ENCODE peak calls at places on chromosomes 1 and 21, in five cellular contexts. A, I, Q, G and J are unnamed samples.

GRCh38 chr1:178926046-178926445 is 55.2 kb upstream of the ANGPTL1 start:
- DNase-seq in A (no peak), I (no peak), Q (no peak), G (no peak), J (no peak)

GRCh38 chr1:172764378-172764777 is 105.5 kb downstream of the FASLG start:
- DNase-seq in A (no peak), I (no peak), Q (no peak), G (no peak), J (no peak)

GRCh38 chr1:219041141-219041540 is 132.5 kb upstream of the LYPLAL1 start:
- DNase-seq in A (no peak), I (no peak), Q (no peak), G (no peak), J (no peak)

GRCh38 chr1:41876533-41877445 is 41.9 kb downstream of the HIVEP3 start:
- DNase-seq in A (no peak), I (no peak), Q (no peak), G (no peak), J (no peak)

GRCh38 chr1:28775121-28775942 is 36.6 kb upstream of the OPRD1 start:
- DNase-seq in A (peak), I (no peak), Q (no peak), G (no peak), J (peak)

GRCh38 chr1:163046071-163046470 is 23.1 kb upstream of the RGS4 start:
- DNase-seq in A (no peak), I (no peak), Q (no peak), G (no peak), J (no peak)

GRCh38 chr1:197304626-197305200 is 36.7 kb downstream of the CRB1 start:
- DNase-seq in A (no peak), I (no peak), Q (no peak), G (no peak), J (no peak)

GRCh38 chr1:82775402-82776000 is 974.8 kb downstream of the ADGRL2 start:
- DNase-seq in A (peak), I (no peak), Q (peak), G (peak), J (peak)

GRCh38 chr1:7385471-7386225 is 385.4 kb upstream of the VAMP3 start:
- DNase-seq in A (no peak), I (no peak), Q (no peak), G (no peak), J (no peak)

GRCh38 chr1:56502700-56503245 is 76.6 kb downstream of the PLPP3 start:
- DNase-seq in A (peak), I (no peak), Q (peak), G (no peak), J (no peak)

GRCh38 chr1:236516929-236517704 is 6.7 kb upstream of the LGALS8 start:
- DNase-seq in A (no peak), I (no peak), Q (peak), G (no peak), J (peak)

GRCh38 chr1:145926706-145927072 is 595 bp downstream of the RBM8A start:
- DNase-seq in A (no peak), I (no peak), Q (no peak), G (no peak), J (no peak)

GRCh38 chr1:203557390-203557789 is 63.4 kb downstream of the OPTC start:
- DNase-seq in A (no peak), I (no peak), Q (no peak), G (no peak), J (no peak)

GRCh38 chr1:85148524-85149250 is 52.1 kb downstream of the SYDE2 start:
- DNase-seq in A (no peak), I (peak), Q (no peak), G (no peak), J (no peak)

GRCh38 chr1:234620272-234620711 is 10.3 kb upstream of the IRF2BP2 start:
- DNase-seq in A (no peak), I (no peak), Q (no peak), G (no peak), J (no peak)

GRCh38 chr1:38152351-38153082 is 105.9 kb upstream of the POU3F1 start:
- DNase-seq in A (no peak), I (peak), Q (peak), G (no peak), J (peak)

GRCh38 chr21:26776320-26777021 is 68.7 kb downstream of the ADAMTS1 start:
- DNase-seq in A (no peak), I (no peak), Q (no peak), G (no peak), J (no peak)

GRCh38 chr21:38365521-38365920 is 108.7 kb downstream of the KCNJ15 start:
- DNase-seq in A (no peak), I (no peak), Q (no peak), G (no peak), J (no peak)

GRCh38 chr1:169568497-169568896 is 17.8 kb downstream of the F5 start:
- DNase-seq in A (no peak), I (no peak), Q (peak), G (no peak), J (no peak)

GRCh38 chr1:41500378-41500777 is 15.9 kb upstream of the EDN2 start:
- DNase-seq in A (no peak), I (no peak), Q (no peak), G (no peak), J (peak)

GRCh38 chr1:14113841-14114567 is 414.0 kb downstream of the PRDM2 start:
- DNase-seq in A (peak), I (no peak), Q (no peak), G (no peak), J (peak)

GRCh38 chr1:41925712-41926111 is 7.0 kb upstream of the HIVEP3 start:
- DNase-seq in A (no peak), I (no peak), Q (no peak), G (no peak), J (no peak)

GRCh38 chr1:227899820-227900449 is 47.8 kb downstream of the WNT9A start:
- DNase-seq in A (no peak), I (no peak), Q (no peak), G (no peak), J (no peak)

GRCh38 chr1:172531846-172532699 is 877 bp upstream of the SUCO start:
- DNase-seq in A (peak), I (peak), Q (peak), G (peak), J (peak)

GRCh38 chr1:246875041-246876026 is 56.4 kb downstream of the AHCTF1 start:
- DNase-seq in A (no peak), I (peak), Q (no peak), G (no peak), J (no peak)

GRCh38 chr1:75134939-75135828 is 996 bp downstream of the LHX8 start:
- DNase-seq in A (no peak), I (no peak), Q (no peak), G (no peak), J (peak)

GRCh38 chr1:150987928-150988327 is 5.8 kb downstream of the ANXA9 start:
- DNase-seq in A (no peak), I (no peak), Q (no peak), G (no peak), J (no peak)

GRCh38 chr21:35077975-35078374 is 28.9 kb upstream of the RUNX1 start:
- DNase-seq in A (no peak), I (no peak), Q (no peak), G (no peak), J (no peak)

GRCh38 chr1:246041360-246041759 is 465.7 kb downstream of the SMYD3 start:
- DNase-seq in A (no peak), I (no peak), Q (no peak), G (no peak), J (no peak)

GRCh38 chr1:203176744-203177460 is 1.3 kb upstream of the MYBPH start:
- DNase-seq in A (no peak), I (no peak), Q (no peak), G (no peak), J (no peak)

GRCh38 chr21:35748683-35749314 is 311.5 kb downstream of the SETD4 start:
- DNase-seq in A (no peak), I (no peak), Q (no peak), G (no peak), J (no peak)

GRCh38 chr1:200794506-200795065 is 55.9 kb downstream of the CAMSAP2 start:
- DNase-seq in A (no peak), I (no peak), Q (no peak), G (no peak), J (no peak)

GRCh38 chr1:70142120-70142519 is 63.3 kb downstream of the LRRC40 start:
- DNase-seq in A (no peak), I (no peak), Q (no peak), G (no peak), J (peak)

GRCh38 chr1:30749691-30750583 is 7.6 kb downstream of the LAPTM5 start:
- DNase-seq in A (no peak), I (no peak), Q (no peak), G (no peak), J (no peak)
- TF ChIP-seq JUND in A (no peak), I (no peak), Q (no peak), G (no peak), J (no peak)

GRCh38 chr1:53073899-53074311 is 11.9 kb downstream of the PODN start:
- DNase-seq in A (no peak), I (no peak), Q (no peak), G (no peak), J (no peak)

GRCh38 chr1:53073287-53073686 is 11.3 kb downstream of the PODN start:
- DNase-seq in A (no peak), I (no peak), Q (no peak), G (no peak), J (no peak)

GRCh38 chr1:53075206-53075605 is 13.2 kb downstream of the PODN start:
- DNase-seq in A (no peak), I (no peak), Q (no peak), G (no peak), J (no peak)

GRCh38 chr1:53075761-53076163 is 13.7 kb downstream of the PODN start:
- DNase-seq in A (no peak), I (no peak), Q (peak), G (no peak), J (no peak)

DNA sequence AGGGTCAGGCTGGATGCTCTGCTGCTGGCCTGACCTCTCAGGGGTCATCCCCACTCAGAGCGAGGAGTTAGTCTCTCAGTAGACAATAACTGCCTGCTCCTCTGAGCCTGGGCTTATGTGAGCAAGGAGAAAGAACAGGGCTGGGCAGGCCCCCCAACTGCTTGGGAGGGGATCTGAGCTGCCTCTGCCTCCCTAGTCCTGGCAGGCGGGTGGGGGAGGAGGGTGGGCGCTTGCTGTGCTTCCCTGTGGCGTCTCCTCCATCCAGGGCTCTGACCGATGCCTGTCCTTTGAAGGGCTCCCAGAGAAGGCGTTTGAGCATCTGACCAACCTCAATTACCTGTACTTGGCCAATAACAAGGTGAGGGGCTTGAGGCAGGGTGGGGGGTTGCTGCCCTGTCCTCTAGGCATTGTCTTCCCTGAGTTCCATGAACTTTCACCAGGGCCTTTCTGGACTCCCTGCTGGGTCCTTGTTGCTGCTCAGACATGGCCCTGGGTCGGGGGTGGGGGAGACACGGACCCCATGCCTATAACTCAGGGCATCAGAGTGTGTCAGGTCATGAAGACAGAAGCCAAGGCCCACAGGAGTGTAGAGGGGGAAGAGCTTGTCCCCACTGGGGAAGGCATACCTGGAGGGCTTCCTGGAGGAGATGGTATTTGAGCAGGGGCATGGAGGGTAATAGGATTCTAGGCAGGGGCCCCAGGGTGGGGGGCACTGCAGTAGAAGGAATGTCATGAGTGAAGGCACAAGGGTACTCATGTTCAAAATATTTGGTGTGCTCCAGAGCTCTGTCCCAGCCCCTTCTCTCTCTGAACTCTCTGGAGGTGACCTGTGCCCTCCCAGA is 12.5 kb downstream of the PODN start:
- DNase-seq in A (no peak), I (no peak), Q (no peak), G (no peak), J (no peak)
- TF ChIP-seq JUND in A (no peak), I (no peak), Q (no peak), G (no peak), J (no peak)

DNA sequence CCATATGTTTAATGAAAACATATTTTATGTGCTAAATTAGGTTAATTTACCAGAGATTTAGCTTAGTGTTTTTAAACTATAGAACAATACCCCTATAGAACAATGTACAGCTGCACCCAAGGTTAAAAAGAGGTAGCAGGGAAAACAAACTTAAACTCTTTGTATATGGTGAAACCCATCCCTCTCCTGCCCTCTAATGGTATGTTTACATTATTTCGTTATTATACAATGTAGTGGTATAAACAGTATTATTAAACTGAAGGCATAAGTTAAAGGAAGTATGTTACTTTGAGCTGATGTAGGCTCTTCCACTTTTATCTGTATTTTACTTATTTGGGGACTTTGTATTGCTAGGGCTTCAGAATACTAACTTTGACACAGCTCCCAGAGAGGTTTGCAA is 16.7 kb upstream of the ZYG11A start:
- DNase-seq in A (peak), I (no peak), Q (no peak), G (no peak), J (no peak)
- TF ChIP-seq JUND in A (no peak), I (no peak), Q (no peak), G (no peak), J (no peak)

GRCh38 chr1:211828584-211829342 is 1.8 kb downstream of the LPGAT1 start:
- DNase-seq in A (no peak), I (no peak), Q (peak), G (no peak), J (no peak)

GRCh38 chr1:211825990-211826389 is 4.6 kb downstream of the LPGAT1 start:
- DNase-seq in A (no peak), I (no peak), Q (no peak), G (no peak), J (no peak)

GRCh38 chr1:211822677-211823426 is 7.7 kb downstream of the LPGAT1 start:
- DNase-seq in A (no peak), I (no peak), Q (no peak), G (no peak), J (no peak)
- TF ChIP-seq JUND in A (no peak), I (no peak), Q (no peak), G (no peak), J (no peak)

DNA sequence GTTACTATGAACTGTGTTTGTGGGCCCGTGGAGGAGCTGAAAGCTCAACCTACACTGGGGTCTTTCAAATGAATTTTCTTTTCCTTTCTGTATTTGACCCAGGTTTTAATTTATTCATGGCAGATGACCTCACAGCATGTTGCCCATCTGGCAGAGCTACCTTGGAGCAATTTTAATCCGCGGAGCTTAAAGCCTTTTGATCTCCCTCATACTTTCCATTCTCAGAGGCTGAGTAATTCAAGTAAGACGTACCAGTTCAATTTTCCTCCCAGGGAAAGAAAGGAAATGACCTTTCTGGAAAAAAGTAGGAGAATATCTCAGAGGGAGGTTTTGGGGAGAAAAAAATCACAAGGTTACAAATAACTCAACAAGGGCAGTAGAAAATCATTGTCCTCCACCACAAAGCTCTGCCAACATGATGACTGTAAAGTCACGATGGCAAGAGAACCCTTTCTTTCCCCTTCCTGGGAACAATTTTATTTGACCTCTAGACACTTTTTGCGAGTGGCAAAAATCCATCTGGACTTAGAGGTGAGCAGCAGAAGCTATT is 21.6 kb upstream of the PCP4 start:
- DNase-seq in A (no peak), I (no peak), Q (no peak), G (no peak), J (no peak)
- TF ChIP-seq JUND in A (no peak), I (no peak), Q (no peak), G (no peak), J (no peak)

GRCh38 chr1:26696191-26696644 is 403 bp downstream of the ARID1A start:
- DNase-seq in A (peak), I (no peak), Q (no peak), G (no peak), J (no peak)

GRCh38 chr1:26696645-26697440 is 1.0 kb downstream of the ARID1A start:
- DNase-seq in A (peak), I (no peak), Q (no peak), G (no peak), J (no peak)

GRCh38 chr1:26700711-26701110 is 4.9 kb downstream of the ARID1A start:
- DNase-seq in A (no peak), I (no peak), Q (no peak), G (no peak), J (no peak)

GRCh38 chr1:26697441-26697977 is 1.7 kb downstream of the ARID1A start:
- DNase-seq in A (peak), I (no peak), Q (no peak), G (no peak), J (no peak)

DNA sequence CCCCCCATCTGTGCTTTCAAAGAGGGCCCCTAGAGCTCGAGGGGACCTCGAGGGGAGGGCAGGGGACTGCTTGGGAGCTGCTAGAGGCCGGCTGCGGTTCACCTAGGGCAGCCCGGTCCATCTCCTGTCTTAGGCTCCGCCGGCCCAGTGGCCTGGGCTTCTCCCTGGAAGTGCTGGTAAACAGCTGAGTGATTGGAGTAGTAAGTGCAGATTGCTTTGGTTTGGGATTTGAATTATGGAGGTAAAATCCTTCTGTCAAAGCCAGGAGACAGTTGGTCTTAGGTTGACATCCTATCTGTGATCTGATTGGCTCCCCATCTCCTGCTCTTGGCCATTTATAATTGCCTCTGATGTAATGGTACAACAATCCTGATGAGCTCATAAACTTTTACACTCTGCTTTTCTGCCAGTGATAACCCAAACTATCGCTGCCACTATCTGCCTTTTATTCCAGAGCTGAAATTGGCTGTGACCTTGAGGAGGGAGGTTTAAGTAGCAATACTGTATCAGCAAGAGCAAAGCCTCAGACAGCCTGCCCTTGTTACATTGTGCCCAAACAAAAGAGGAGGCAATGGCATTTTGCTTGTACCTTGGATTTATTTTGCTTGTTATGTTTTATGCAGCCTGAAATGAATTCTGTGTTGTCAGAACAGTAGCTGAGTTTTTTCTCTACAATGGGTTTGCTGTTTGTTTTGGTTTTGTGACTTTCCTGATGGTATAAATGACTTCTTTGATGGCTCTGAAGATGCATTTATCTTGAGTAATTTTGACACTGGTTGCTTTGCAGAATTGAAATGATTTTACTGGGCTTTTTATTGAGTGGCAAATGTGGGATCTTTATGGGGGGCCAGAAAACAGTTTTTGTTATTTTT is 2.4 kb downstream of the ARID1A start:
- DNase-seq in A (peak), I (no peak), Q (peak), G (peak), J (peak)
- TF ChIP-seq JUND in A (peak), I (no peak), Q (peak), G (no peak), J (peak)

DNA sequence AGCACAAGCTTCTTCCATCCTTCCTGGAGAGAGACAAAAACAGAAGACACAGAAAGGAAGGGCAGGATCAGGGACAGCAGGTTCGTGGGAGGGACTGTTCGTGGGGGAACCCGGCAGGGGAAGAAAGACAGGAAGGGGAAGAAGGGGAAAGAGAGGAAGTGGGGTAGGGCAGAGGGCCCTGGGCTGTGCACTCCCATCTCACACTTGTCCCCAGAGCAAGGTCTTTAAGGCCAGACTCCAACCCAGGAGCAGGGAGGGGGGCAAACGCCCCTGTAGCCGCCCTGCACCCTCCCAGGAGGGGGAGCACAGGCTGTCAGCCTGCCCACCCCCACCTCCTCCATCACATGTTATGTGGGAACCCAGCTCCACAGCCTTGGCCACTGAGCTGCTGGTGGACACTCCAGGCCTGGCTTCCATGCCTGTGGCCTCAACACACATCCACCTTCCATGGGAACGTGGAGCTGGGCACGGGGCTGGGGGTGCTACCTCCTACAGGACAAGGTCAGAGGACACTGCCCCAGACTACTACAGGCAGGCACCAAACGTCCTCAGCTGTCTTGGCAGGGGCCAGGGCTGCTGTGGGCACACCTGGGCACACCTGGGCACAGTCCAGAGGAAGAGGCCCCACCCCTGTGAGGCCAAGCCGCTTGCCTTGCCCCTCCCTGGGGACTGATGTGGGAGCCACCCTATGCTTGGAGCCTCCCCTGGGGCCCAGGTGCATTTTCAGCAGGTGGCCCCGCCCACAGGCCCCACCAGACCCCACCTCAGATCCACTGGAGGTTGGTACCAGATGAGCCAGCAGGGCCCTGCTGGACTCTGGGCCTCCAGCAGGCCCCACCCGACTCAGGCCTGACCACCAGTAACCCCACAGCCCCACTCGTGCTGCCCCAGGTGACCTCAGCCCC is 9.2 kb downstream of the SLC19A1 start:
- DNase-seq in A (no peak), I (no peak), Q (no peak), G (no peak), J (no peak)
- TF ChIP-seq JUND in A (no peak), I (no peak), Q (no peak), G (no peak), J (no peak)